ENCODE peak calls at places on chromosomes 16 and 17, in four cellular contexts. U, Z, Y and T are unnamed samples.

GRCh38 chr17:69898606-69899005 is 176.4 kb upstream of the KCNJ16 start:
- DNase-seq in U (no peak), Y (no peak), Z (no peak), T (no peak)

GRCh38 chr16:67162439-67163163 is 1.9 kb upstream of the HSF4 start:
- DNase-seq in Y (no peak), Z (no peak), U (no peak), T (no peak)

GRCh38 chr16:89958068-89958467 is 9.5 kb downstream of the DEF8 start:
- DNase-seq in Y (no peak), U (peak), Z (no peak), T (peak)

GRCh38 chr17:43402567-43402966 is 3.8 kb downstream of the ARL4D start:
- DNase-seq in Y (no peak), U (no peak), Z (no peak), T (no peak)

GRCh38 chr17:7019839-7020519 is 2.9 kb upstream of the BCL6B start:
- DNase-seq in Y (peak), Z (no peak), U (no peak), T (no peak)

GRCh38 chr16:74984194-74984669 is 691 bp downstream of the WDR59 start:
- DNase-seq in U (no peak), Z (no peak), Y (no peak), T (peak)

GRCh38 chr17:20206068-20206467 is 196.9 kb downstream of the SPECC1 start:
- DNase-seq in U (no peak), Y (no peak), Z (peak), T (no peak)

GRCh38 chr17:9817086-9817485 is 4.8 kb downstream of the GSG1L2 start:
- DNase-seq in Z (peak), U (peak), Y (no peak), T (peak)

GRCh38 chr16:17921357-17921978 is 415.1 kb downstream of the NPIPA8 start:
- DNase-seq in Y (peak), U (no peak), Z (peak), T (no peak)

GRCh38 chr16:81815429-81815766 is 36.3 kb downstream of the PLCG2 start:
- DNase-seq in U (no peak), Y (no peak), Z (no peak), T (no peak)

GRCh38 chr17:6558276-6558675 is 1.9 kb upstream of the PITPNM3 start:
- DNase-seq in Y (no peak), U (no peak), Z (no peak), T (no peak)

GRCh38 chr17:2371183-2372130 is 29.4 kb downstream of the MNT start:
- DNase-seq in Z (no peak), Y (no peak), U (no peak), T (no peak)

GRCh38 chr17:41896726-41897125 is 22.0 kb downstream of the ACLY start:
- DNase-seq in Z (no peak), U (no peak), Y (no peak), T (no peak)

GRCh38 chr17:42194133-42194899 is at the start of gene GHDC:
- DNase-seq in Z (peak), U (peak), Y (peak), T (peak)

GRCh38 chr16:84357191-84357651 is 11.1 kb upstream of the ATP2C2 start:
- DNase-seq in Y (no peak), U (no peak), Z (peak), T (peak)

GRCh38 chr16:9139965-9140364 is 48.5 kb downstream of the HAPSTR1 start:
- DNase-seq in Z (no peak), Y (no peak), U (no peak), T (peak)

GRCh38 chr16:1760911-1761310 is 10.4 kb downstream of the NME3 start:
- DNase-seq in Y (no peak), U (no peak), Z (no peak), T (no peak)

GRCh38 chr17:82231562-82232321 is 2.9 kb downstream of the SLC16A3 start:
- DNase-seq in U (peak), Z (peak), Y (peak), T (no peak)
- TF ChIP-seq CTCF in U (no peak), Z (no peak), Y (no peak), T (no peak)

GRCh38 chr17:57356722-57357391 is 100.5 kb downstream of the MSI2 start:
- DNase-seq in Z (no peak), U (no peak), Y (no peak), T (no peak)
- H3K27ac ChIP-seq in Z (peak), U (peak), Y (no peak), T (peak)

GRCh38 chr17:67623767-67624166 is 94.0 kb upstream of the NOL11 start:
- DNase-seq in U (no peak), Y (no peak), Z (no peak), T (no peak)

GRCh38 chr17:67629963-67630320 is 87.8 kb upstream of the NOL11 start:
- DNase-seq in Y (no peak), U (no peak), Z (no peak), T (peak)

GRCh38 chr17:67625971-67626370 is 91.8 kb upstream of the NOL11 start:
- DNase-seq in Y (no peak), U (no peak), Z (no peak), T (no peak)

GRCh38 chr17:67624886-67625656 is 92.7 kb upstream of the NOL11 start:
- DNase-seq in U (no peak), Z (no peak), Y (no peak), T (no peak)

GRCh38 chr17:67628580-67629013 is 89.1 kb upstream of the NOL11 start:
- DNase-seq in Y (no peak), U (peak), Z (no peak), T (no peak)
- TF ChIP-seq CTCF in Y (no peak), U (no peak), Z (no peak), T (no peak)

GRCh38 chr17:75875182-75875939 is 3.0 kb downstream of the TRIM47 start:
- DNase-seq in U (peak), Y (peak), Z (peak), T (no peak)

GRCh38 chr17:75873587-75874322 is 4.6 kb downstream of the TRIM47 start:
- DNase-seq in Z (no peak), Y (no peak), U (no peak), T (no peak)

GRCh38 chr17:75874323-75875181 is 3.8 kb downstream of the TRIM47 start:
- DNase-seq in Z (no peak), U (no peak), Y (no peak), T (no peak)

GRCh38 chr17:75875940-75876189 is 2.5 kb downstream of the TRIM47 start:
- DNase-seq in Y (no peak), Z (peak), U (no peak), T (peak)

DNA sequence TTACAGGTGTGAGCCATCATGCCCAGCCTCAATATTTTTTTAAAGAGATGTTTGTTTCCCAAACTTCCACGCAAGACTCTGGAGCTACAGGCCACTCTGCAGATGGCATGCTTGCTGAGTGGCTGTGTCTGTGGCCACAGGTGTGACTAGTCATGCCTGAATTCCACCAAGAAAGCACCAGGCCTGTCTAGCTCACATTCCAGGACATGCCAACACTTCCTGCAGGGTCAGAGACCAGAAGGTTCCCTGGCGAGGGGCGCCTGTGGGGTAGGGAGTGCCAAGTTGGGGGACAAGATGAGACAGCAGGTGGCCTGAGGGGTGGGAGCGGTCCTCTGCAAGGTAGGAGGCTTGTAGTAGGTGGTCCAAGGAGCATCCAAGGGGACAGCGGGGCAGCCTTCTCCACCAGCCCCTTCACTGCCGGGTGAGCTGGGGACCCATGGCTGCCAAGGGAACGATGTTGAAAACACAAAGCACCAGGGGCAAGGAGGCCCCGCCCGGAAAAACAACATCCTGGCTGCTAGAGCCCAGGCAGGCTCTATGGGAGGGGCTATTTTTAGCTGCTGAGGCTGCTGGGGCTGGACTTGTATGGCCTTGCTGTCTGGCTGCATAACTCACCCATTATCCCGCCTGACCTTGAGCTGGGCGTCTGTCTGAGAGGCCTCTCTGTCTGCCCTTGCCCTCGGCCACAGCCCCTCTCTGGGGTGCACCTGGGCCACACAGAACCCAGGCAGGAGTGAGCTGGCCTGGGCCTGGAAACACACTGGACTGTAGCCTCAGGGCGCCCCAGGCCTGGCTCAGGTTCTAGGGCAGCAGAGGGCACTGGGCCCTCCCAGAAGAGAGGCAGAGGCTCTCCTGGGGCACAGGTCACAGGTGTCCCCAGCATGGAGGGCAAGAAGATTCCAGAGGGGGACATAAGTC is 5.7 kb downstream of the TRIM47 start:
- DNase-seq in Z (peak), U (peak), Y (peak), T (peak)
- H3K27ac ChIP-seq in Z (peak), U (peak), Y (peak), T (peak)

GRCh38 chr17:80906364-80907259 is 85.0 kb upstream of the CHMP6 start:
- DNase-seq in U (no peak), Y (no peak), Z (no peak), T (no peak)
- TF ChIP-seq CTCF in U (no peak), Y (no peak), Z (no peak), T (no peak)

DNA sequence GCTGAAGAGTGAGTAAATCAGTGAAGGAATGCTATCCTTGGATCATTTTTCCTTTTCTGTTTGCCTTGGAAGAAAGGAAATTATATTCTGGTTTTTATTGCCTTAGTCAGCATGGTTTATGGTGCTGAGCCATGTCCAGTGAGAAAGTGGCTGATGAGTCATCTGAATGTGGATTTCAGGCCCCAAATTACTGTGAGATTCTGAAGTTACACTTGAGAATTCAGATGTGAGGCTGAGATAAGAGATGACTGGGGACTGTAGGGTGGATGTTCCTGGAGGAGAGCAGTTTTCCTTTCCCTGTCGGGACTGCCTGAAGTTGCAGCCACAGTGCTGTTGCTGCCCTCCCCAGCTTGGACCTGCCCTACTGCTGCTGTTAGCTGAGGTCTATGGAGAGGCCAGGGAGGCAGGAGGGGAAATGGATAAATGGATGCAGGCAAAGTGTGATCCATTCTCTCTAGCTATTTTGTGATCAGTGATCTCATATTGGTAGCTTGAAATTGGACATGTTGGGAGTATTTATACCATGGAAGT is 4.2 kb upstream of the MAP3K14 start:
- DNase-seq in Z (peak), U (no peak), Y (peak), T (peak)
- H3K27ac ChIP-seq in Z (peak), U (peak), Y (peak), T (peak)

DNA sequence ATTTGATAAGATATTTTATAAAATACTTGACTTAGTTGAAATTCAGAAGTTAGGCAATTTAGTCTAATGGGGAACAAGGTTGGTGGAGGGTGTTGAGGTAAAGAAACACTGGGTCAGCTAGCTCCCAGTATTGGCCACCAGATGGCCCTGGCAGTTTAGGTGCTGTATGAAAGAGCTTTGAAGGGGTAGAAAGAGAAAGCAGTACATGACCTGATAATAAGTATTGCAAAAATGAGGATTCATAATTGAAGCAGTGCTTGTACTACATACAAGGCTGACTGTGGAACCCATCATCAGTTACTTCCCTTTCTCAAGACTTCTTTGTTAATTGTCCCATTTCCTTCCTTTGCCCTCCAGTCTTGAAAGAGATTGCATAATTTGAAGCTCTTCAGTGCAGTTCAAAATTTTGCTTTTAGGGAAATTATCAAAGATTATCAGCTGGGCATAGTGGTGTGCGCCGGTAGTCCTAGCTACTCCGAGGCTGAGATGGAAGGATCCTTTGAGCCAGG is 29.4 kb downstream of the TANC2 start:
- DNase-seq in Z (no peak), U (no peak), Y (no peak), T (peak)
- TF ChIP-seq CTCF in Z (peak), U (no peak), Y (peak), T (peak)

GRCh38 chr17:49603238-49603637 is 27.6 kb downstream of the NXPH3 start:
- DNase-seq in Z (no peak), Y (no peak), U (no peak), T (no peak)
- H3K27ac ChIP-seq in Z (no peak), Y (no peak), U (no peak), T (no peak)

DNA sequence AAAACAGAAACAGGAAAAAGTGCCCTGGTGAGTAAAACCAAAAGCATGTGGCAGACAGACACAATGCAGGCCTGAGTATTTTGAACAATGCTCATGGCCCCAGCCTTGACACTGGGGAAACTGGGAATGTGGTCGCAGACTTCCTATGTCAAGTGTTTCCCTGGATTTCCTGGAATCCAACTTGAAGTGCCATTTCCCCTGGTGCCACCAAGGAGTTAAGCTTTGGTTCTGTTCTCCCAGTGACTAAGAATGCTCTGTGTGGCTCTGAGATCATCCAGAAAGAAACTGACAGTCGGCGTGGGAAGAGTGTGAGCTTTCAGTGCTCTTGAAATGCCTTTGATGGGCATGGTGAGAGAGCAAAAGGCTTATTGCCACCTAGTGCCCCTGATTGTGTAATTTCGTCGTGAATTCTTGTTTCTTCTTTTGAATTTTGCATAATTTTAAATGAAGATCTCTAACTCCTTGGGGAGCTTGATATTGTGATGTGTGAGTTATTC is 96.0 kb downstream of the YPEL2 start:
- DNase-seq in U (peak), Y (no peak), Z (no peak), T (no peak)
- TF ChIP-seq CTCF in U (no peak), Y (no peak), Z (no peak), T (no peak)

DNA sequence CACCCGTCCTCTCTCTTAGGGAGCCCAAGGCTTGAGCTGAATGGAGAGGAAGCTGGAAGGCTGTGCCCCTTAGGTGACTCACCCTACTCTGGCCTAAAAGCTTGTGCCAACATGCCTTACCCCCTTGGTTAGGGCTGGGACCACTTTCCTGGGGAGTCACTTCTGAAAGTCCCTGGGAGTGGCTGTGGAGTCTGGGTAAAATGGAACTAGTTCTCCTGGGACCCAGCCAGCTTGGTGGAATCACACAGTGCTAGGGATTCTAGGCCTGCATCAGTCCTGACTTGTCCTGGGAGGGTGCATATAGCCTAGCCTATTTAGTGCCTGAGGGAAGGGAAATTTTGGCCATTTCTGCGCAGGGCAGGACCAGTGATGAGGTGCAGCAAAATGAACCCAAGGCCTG is 10.5 kb downstream of the MMP28 start:
- DNase-seq in Y (no peak), U (no peak), Z (no peak), T (peak)
- H3K27ac ChIP-seq in Y (peak), U (peak), Z (no peak), T (peak)